ENCODE peak calls at places on chromosomes 5 and 9, in ten cellular contexts. One of them, this sample, is unnamed.

GRCh38 chr9:38227061-38227540 is 158.1 kb upstream of the SHB start:
- DNase-seq in BJ: peak
- DNase-seq in testis: peak
- DNase-seq in mucosa of gallbladder: peak
- DNase-seq in breast epithelium: peak
- DNase-seq in stimulated activated CD8-positive, alpha-beta memory T cell treated with anti-CD3 and anti-CD28 coated beads, Interleukin-4, amount 100 ng/mL, for 1 hour: peak
- DNase-seq in cerebellar cortex: no peak
- DNase-seq in fibroblast of gingiva: no peak
- DNase-seq in HuH-7.5: peak
- DNase-seq in PC-9: peak
- DNase-seq in this sample: peak

GRCh38 chr9:106830527-106831140 is 32.3 kb upstream of the ZNF462 start:
- DNase-seq in fibroblast of gingiva: no peak
- DNase-seq in testis: no peak
- DNase-seq in PC-9: no peak
- DNase-seq in BJ: no peak
- DNase-seq in stimulated activated CD8-positive, alpha-beta memory T cell treated with anti-CD3 and anti-CD28 coated beads, Interleukin-4, amount 100 ng/mL, for 1 hour: no peak
- DNase-seq in breast epithelium: no peak
- DNase-seq in mucosa of gallbladder: no peak
- DNase-seq in HuH-7.5: no peak
- DNase-seq in cerebellar cortex: no peak
- DNase-seq in this sample: no peak

GRCh38 chr5:58013542-58014258 is 446.2 kb downstream of the PLK2 start:
- DNase-seq in fibroblast of gingiva: peak
- DNase-seq in PC-9: no peak
- DNase-seq in mucosa of gallbladder: no peak
- DNase-seq in cerebellar cortex: no peak
- DNase-seq in testis: no peak
- DNase-seq in BJ: no peak
- DNase-seq in stimulated activated CD8-positive, alpha-beta memory T cell treated with anti-CD3 and anti-CD28 coated beads, Interleukin-4, amount 100 ng/mL, for 1 hour: no peak
- DNase-seq in HuH-7.5: no peak
- DNase-seq in breast epithelium: no peak
- DNase-seq in this sample: no peak

GRCh38 chr5:122470365-122470764 is 158.3 kb downstream of the SNCAIP start:
- DNase-seq in mucosa of gallbladder: no peak
- DNase-seq in BJ: no peak
- DNase-seq in cerebellar cortex: no peak
- DNase-seq in breast epithelium: no peak
- DNase-seq in fibroblast of gingiva: no peak
- DNase-seq in testis: no peak
- DNase-seq in PC-9: no peak
- DNase-seq in stimulated activated CD8-positive, alpha-beta memory T cell treated with anti-CD3 and anti-CD28 coated beads, Interleukin-4, amount 100 ng/mL, for 1 hour: no peak
- DNase-seq in HuH-7.5: no peak
- DNase-seq in this sample: no peak

GRCh38 chr5:82425591-82425990 is 147.4 kb upstream of the RPS23 start:
- DNase-seq in stimulated activated CD8-positive, alpha-beta memory T cell treated with anti-CD3 and anti-CD28 coated beads, Interleukin-4, amount 100 ng/mL, for 1 hour: no peak
- DNase-seq in breast epithelium: no peak
- DNase-seq in PC-9: no peak
- DNase-seq in HuH-7.5: no peak
- DNase-seq in cerebellar cortex: no peak
- DNase-seq in mucosa of gallbladder: peak
- DNase-seq in fibroblast of gingiva: no peak
- DNase-seq in testis: no peak
- DNase-seq in BJ: no peak
- DNase-seq in this sample: no peak

GRCh38 chr5:150206780-150207115 is 16.9 kb downstream of the SLC6A7 start:
- DNase-seq in testis: no peak
- DNase-seq in HuH-7.5: no peak
- DNase-seq in cerebellar cortex: no peak
- DNase-seq in BJ: no peak
- DNase-seq in mucosa of gallbladder: no peak
- DNase-seq in breast epithelium: no peak
- DNase-seq in stimulated activated CD8-positive, alpha-beta memory T cell treated with anti-CD3 and anti-CD28 coated beads, Interleukin-4, amount 100 ng/mL, for 1 hour: no peak
- DNase-seq in PC-9: no peak
- DNase-seq in fibroblast of gingiva: no peak
- DNase-seq in this sample: no peak

GRCh38 chr5:31471916-31472315 is 60.0 kb downstream of the DROSHA start:
- DNase-seq in PC-9: no peak
- DNase-seq in testis: no peak
- DNase-seq in cerebellar cortex: no peak
- DNase-seq in BJ: no peak
- DNase-seq in stimulated activated CD8-positive, alpha-beta memory T cell treated with anti-CD3 and anti-CD28 coated beads, Interleukin-4, amount 100 ng/mL, for 1 hour: no peak
- DNase-seq in breast epithelium: no peak
- DNase-seq in fibroblast of gingiva: no peak
- DNase-seq in HuH-7.5: no peak
- DNase-seq in mucosa of gallbladder: no peak
- DNase-seq in this sample: no peak

GRCh38 chr5:516980-517379 is 7.3 kb downstream of the SLC9A3 start:
- DNase-seq in mucosa of gallbladder: no peak
- DNase-seq in BJ: no peak
- DNase-seq in stimulated activated CD8-positive, alpha-beta memory T cell treated with anti-CD3 and anti-CD28 coated beads, Interleukin-4, amount 100 ng/mL, for 1 hour: no peak
- DNase-seq in PC-9: no peak
- DNase-seq in cerebellar cortex: no peak
- DNase-seq in testis: no peak
- DNase-seq in breast epithelium: no peak
- DNase-seq in fibroblast of gingiva: no peak
- DNase-seq in HuH-7.5: no peak
- DNase-seq in this sample: no peak

GRCh38 chr9:127585161-127585750 is 26.8 kb upstream of the STXBP1 start:
- DNase-seq in HuH-7.5: no peak
- DNase-seq in stimulated activated CD8-positive, alpha-beta memory T cell treated with anti-CD3 and anti-CD28 coated beads, Interleukin-4, amount 100 ng/mL, for 1 hour: no peak
- DNase-seq in breast epithelium: no peak
- DNase-seq in testis: no peak
- DNase-seq in fibroblast of gingiva: peak
- DNase-seq in BJ: no peak
- DNase-seq in PC-9: no peak
- DNase-seq in cerebellar cortex: no peak
- DNase-seq in mucosa of gallbladder: no peak
- DNase-seq in this sample: no peak

GRCh38 chr5:135218486-135218755 is 180.6 kb downstream of the MACROH2A1 start:
- DNase-seq in PC-9: no peak
- DNase-seq in BJ: no peak
- DNase-seq in fibroblast of gingiva: no peak
- DNase-seq in testis: no peak
- DNase-seq in stimulated activated CD8-positive, alpha-beta memory T cell treated with anti-CD3 and anti-CD28 coated beads, Interleukin-4, amount 100 ng/mL, for 1 hour: no peak
- DNase-seq in breast epithelium: no peak
- DNase-seq in mucosa of gallbladder: no peak
- DNase-seq in HuH-7.5: no peak
- DNase-seq in cerebellar cortex: no peak
- DNase-seq in this sample: no peak

GRCh38 chr5:125446986-125447385 is 700.5 kb upstream of the ZNF608 start:
- DNase-seq in testis: no peak
- DNase-seq in mucosa of gallbladder: no peak
- DNase-seq in stimulated activated CD8-positive, alpha-beta memory T cell treated with anti-CD3 and anti-CD28 coated beads, Interleukin-4, amount 100 ng/mL, for 1 hour: no peak
- DNase-seq in BJ: peak
- DNase-seq in fibroblast of gingiva: peak
- DNase-seq in PC-9: no peak
- DNase-seq in HuH-7.5: no peak
- DNase-seq in breast epithelium: no peak
- DNase-seq in cerebellar cortex: no peak
- DNase-seq in this sample: no peak

GRCh38 chr5:14574124-14574523 is 7.5 kb upstream of the OTULINL start:
- DNase-seq in fibroblast of gingiva: no peak
- DNase-seq in cerebellar cortex: no peak
- DNase-seq in mucosa of gallbladder: no peak
- DNase-seq in BJ: no peak
- DNase-seq in stimulated activated CD8-positive, alpha-beta memory T cell treated with anti-CD3 and anti-CD28 coated beads, Interleukin-4, amount 100 ng/mL, for 1 hour: no peak
- DNase-seq in PC-9: no peak
- DNase-seq in HuH-7.5: no peak
- DNase-seq in testis: no peak
- DNase-seq in breast epithelium: no peak
- DNase-seq in this sample: no peak

GRCh38 chr5:179268399-179268952 is 76.8 kb downstream of the ADAMTS2 start:
- DNase-seq in testis: peak
- DNase-seq in stimulated activated CD8-positive, alpha-beta memory T cell treated with anti-CD3 and anti-CD28 coated beads, Interleukin-4, amount 100 ng/mL, for 1 hour: no peak
- DNase-seq in cerebellar cortex: no peak
- DNase-seq in PC-9: no peak
- DNase-seq in BJ: no peak
- DNase-seq in breast epithelium: peak
- DNase-seq in HuH-7.5: no peak
- DNase-seq in mucosa of gallbladder: no peak
- DNase-seq in fibroblast of gingiva: no peak
- DNase-seq in this sample: no peak

GRCh38 chr5:98940586-98940985 is 11.8 kb upstream of the CHD1 start:
- DNase-seq in HuH-7.5: no peak
- DNase-seq in mucosa of gallbladder: no peak
- DNase-seq in stimulated activated CD8-positive, alpha-beta memory T cell treated with anti-CD3 and anti-CD28 coated beads, Interleukin-4, amount 100 ng/mL, for 1 hour: no peak
- DNase-seq in breast epithelium: no peak
- DNase-seq in fibroblast of gingiva: peak
- DNase-seq in testis: no peak
- DNase-seq in BJ: no peak
- DNase-seq in cerebellar cortex: peak
- DNase-seq in PC-9: no peak
- DNase-seq in this sample: no peak

GRCh38 chr9:90290716-90291485 is 351.7 kb downstream of the DIRAS2 start:
- DNase-seq in breast epithelium: no peak
- DNase-seq in HuH-7.5: no peak
- DNase-seq in stimulated activated CD8-positive, alpha-beta memory T cell treated with anti-CD3 and anti-CD28 coated beads, Interleukin-4, amount 100 ng/mL, for 1 hour: no peak
- DNase-seq in cerebellar cortex: no peak
- DNase-seq in PC-9: no peak
- DNase-seq in testis: no peak
- DNase-seq in mucosa of gallbladder: no peak
- DNase-seq in BJ: no peak
- DNase-seq in fibroblast of gingiva: no peak
- DNase-seq in this sample: no peak

GRCh38 chr9:35374436-35374835 is 115.5 kb upstream of the RUSC2 start:
- DNase-seq in mucosa of gallbladder: no peak
- DNase-seq in cerebellar cortex: no peak
- DNase-seq in breast epithelium: no peak
- DNase-seq in testis: no peak
- DNase-seq in PC-9: no peak
- DNase-seq in fibroblast of gingiva: no peak
- DNase-seq in HuH-7.5: no peak
- DNase-seq in BJ: no peak
- DNase-seq in stimulated activated CD8-positive, alpha-beta memory T cell treated with anti-CD3 and anti-CD28 coated beads, Interleukin-4, amount 100 ng/mL, for 1 hour: no peak
- DNase-seq in this sample: no peak

GRCh38 chr9:113425072-113425471 is 14.5 kb downstream of the C9orf43 start:
- DNase-seq in mucosa of gallbladder: no peak
- DNase-seq in stimulated activated CD8-positive, alpha-beta memory T cell treated with anti-CD3 and anti-CD28 coated beads, Interleukin-4, amount 100 ng/mL, for 1 hour: no peak
- DNase-seq in HuH-7.5: no peak
- DNase-seq in BJ: no peak
- DNase-seq in testis: no peak
- DNase-seq in breast epithelium: no peak
- DNase-seq in PC-9: no peak
- DNase-seq in fibroblast of gingiva: no peak
- DNase-seq in cerebellar cortex: no peak
- DNase-seq in this sample: no peak

GRCh38 chr5:29005386-29005785 is 1967.0 kb upstream of the CDH9 start:
- DNase-seq in cerebellar cortex: no peak
- DNase-seq in mucosa of gallbladder: no peak
- DNase-seq in testis: peak
- DNase-seq in stimulated activated CD8-positive, alpha-beta memory T cell treated with anti-CD3 and anti-CD28 coated beads, Interleukin-4, amount 100 ng/mL, for 1 hour: no peak
- DNase-seq in BJ: no peak
- DNase-seq in HuH-7.5: no peak
- DNase-seq in fibroblast of gingiva: no peak
- DNase-seq in breast epithelium: no peak
- DNase-seq in PC-9: no peak
- DNase-seq in this sample: no peak

GRCh38 chr9:128138001-128138400 is 10.5 kb upstream of the PTGES2 start:
- DNase-seq in breast epithelium: no peak
- DNase-seq in mucosa of gallbladder: no peak
- DNase-seq in fibroblast of gingiva: no peak
- DNase-seq in PC-9: no peak
- DNase-seq in BJ: no peak
- DNase-seq in testis: no peak
- DNase-seq in stimulated activated CD8-positive, alpha-beta memory T cell treated with anti-CD3 and anti-CD28 coated beads, Interleukin-4, amount 100 ng/mL, for 1 hour: no peak
- DNase-seq in HuH-7.5: no peak
- DNase-seq in cerebellar cortex: no peak
- DNase-seq in this sample: no peak

GRCh38 chr9:114507726-114508125 is 2.5 kb upstream of the WHRN start:
- DNase-seq in cerebellar cortex: peak
- DNase-seq in testis: peak
- DNase-seq in HuH-7.5: peak
- DNase-seq in PC-9: peak
- DNase-seq in mucosa of gallbladder: no peak
- DNase-seq in breast epithelium: no peak
- DNase-seq in stimulated activated CD8-positive, alpha-beta memory T cell treated with anti-CD3 and anti-CD28 coated beads, Interleukin-4, amount 100 ng/mL, for 1 hour: no peak
- DNase-seq in BJ: no peak
- DNase-seq in fibroblast of gingiva: no peak
- DNase-seq in this sample: no peak

GRCh38 chr9:134258828-134259546 is 67.3 kb upstream of the RXRA start:
- DNase-seq in stimulated activated CD8-positive, alpha-beta memory T cell treated with anti-CD3 and anti-CD28 coated beads, Interleukin-4, amount 100 ng/mL, for 1 hour: no peak
- DNase-seq in testis: no peak
- DNase-seq in HuH-7.5: peak
- DNase-seq in fibroblast of gingiva: no peak
- DNase-seq in mucosa of gallbladder: no peak
- DNase-seq in breast epithelium: no peak
- DNase-seq in cerebellar cortex: peak
- DNase-seq in BJ: no peak
- DNase-seq in PC-9: no peak
- DNase-seq in this sample: no peak

GRCh38 chr5:73638344-73639095 is 12.5 kb downstream of the ARHGEF28 start:
- DNase-seq in BJ: no peak
- DNase-seq in PC-9: no peak
- DNase-seq in fibroblast of gingiva: peak
- DNase-seq in testis: no peak
- DNase-seq in cerebellar cortex: no peak
- DNase-seq in HuH-7.5: no peak
- DNase-seq in breast epithelium: no peak
- DNase-seq in stimulated activated CD8-positive, alpha-beta memory T cell treated with anti-CD3 and anti-CD28 coated beads, Interleukin-4, amount 100 ng/mL, for 1 hour: no peak
- DNase-seq in mucosa of gallbladder: no peak
- DNase-seq in this sample: no peak

GRCh38 chr9:75188756-75189155 is 100.4 kb downstream of the OSTF1 start:
- DNase-seq in cerebellar cortex: no peak
- DNase-seq in mucosa of gallbladder: no peak
- DNase-seq in PC-9: no peak
- DNase-seq in BJ: no peak
- DNase-seq in fibroblast of gingiva: no peak
- DNase-seq in stimulated activated CD8-positive, alpha-beta memory T cell treated with anti-CD3 and anti-CD28 coated beads, Interleukin-4, amount 100 ng/mL, for 1 hour: no peak
- DNase-seq in breast epithelium: no peak
- DNase-seq in testis: no peak
- DNase-seq in HuH-7.5: no peak
- DNase-seq in this sample: no peak

GRCh38 chr5:126454081-126454480 is 30.9 kb downstream of the GRAMD2B start:
- DNase-seq in fibroblast of gingiva: no peak
- DNase-seq in stimulated activated CD8-positive, alpha-beta memory T cell treated with anti-CD3 and anti-CD28 coated beads, Interleukin-4, amount 100 ng/mL, for 1 hour: no peak
- DNase-seq in testis: peak
- DNase-seq in cerebellar cortex: no peak
- DNase-seq in PC-9: no peak
- DNase-seq in HuH-7.5: no peak
- DNase-seq in breast epithelium: no peak
- DNase-seq in BJ: no peak
- DNase-seq in mucosa of gallbladder: no peak
- DNase-seq in this sample: no peak

GRCh38 chr5:60312098-60312497 is 387.9 kb downstream of the DEPDC1B start:
- DNase-seq in BJ: no peak
- DNase-seq in mucosa of gallbladder: no peak
- DNase-seq in testis: no peak
- DNase-seq in PC-9: no peak
- DNase-seq in fibroblast of gingiva: no peak
- DNase-seq in cerebellar cortex: no peak
- DNase-seq in stimulated activated CD8-positive, alpha-beta memory T cell treated with anti-CD3 and anti-CD28 coated beads, Interleukin-4, amount 100 ng/mL, for 1 hour: no peak
- DNase-seq in HuH-7.5: no peak
- DNase-seq in breast epithelium: no peak
- DNase-seq in this sample: no peak

GRCh38 chr9:99464568-99464967 is 242.5 kb downstream of the SEC61B start:
- DNase-seq in HuH-7.5: no peak
- DNase-seq in BJ: no peak
- DNase-seq in fibroblast of gingiva: no peak
- DNase-seq in testis: no peak
- DNase-seq in breast epithelium: no peak
- DNase-seq in cerebellar cortex: no peak
- DNase-seq in mucosa of gallbladder: no peak
- DNase-seq in PC-9: no peak
- DNase-seq in stimulated activated CD8-positive, alpha-beta memory T cell treated with anti-CD3 and anti-CD28 coated beads, Interleukin-4, amount 100 ng/mL, for 1 hour: no peak
- DNase-seq in this sample: no peak

GRCh38 chr9:108565651-108566378 is 290.0 kb downstream of the ACTL7B start:
- DNase-seq in testis: peak
- DNase-seq in HuH-7.5: peak
- DNase-seq in cerebellar cortex: peak
- DNase-seq in PC-9: peak
- DNase-seq in mucosa of gallbladder: peak
- DNase-seq in fibroblast of gingiva: peak
- DNase-seq in stimulated activated CD8-positive, alpha-beta memory T cell treated with anti-CD3 and anti-CD28 coated beads, Interleukin-4, amount 100 ng/mL, for 1 hour: no peak
- DNase-seq in breast epithelium: no peak
- DNase-seq in BJ: peak
- DNase-seq in this sample: peak

GRCh38 chr5:119275873-119276214 is 80.0 kb upstream of the TNFAIP8 start:
- DNase-seq in mucosa of gallbladder: no peak
- DNase-seq in PC-9: no peak
- DNase-seq in stimulated activated CD8-positive, alpha-beta memory T cell treated with anti-CD3 and anti-CD28 coated beads, Interleukin-4, amount 100 ng/mL, for 1 hour: no peak
- DNase-seq in cerebellar cortex: no peak
- DNase-seq in breast epithelium: no peak
- DNase-seq in HuH-7.5: no peak
- DNase-seq in BJ: no peak
- DNase-seq in fibroblast of gingiva: no peak
- DNase-seq in testis: no peak
- DNase-seq in this sample: no peak